ENCODE peak calls at places on chromosomes 7 and 10, in five cellular contexts. One of them, this sample, is unnamed.

GRCh38 chr7:71933426-71933825 is 478.7 kb downstream of the CALN1 start:
- DNase-seq in K562: no peak
- DNase-seq in HepG2: no peak
- DNase-seq in IMR-90: no peak
- DNase-seq in H1: no peak
- DNase-seq in this sample: no peak

GRCh38 chr10:66353422-66353821 is 572.4 kb upstream of the LRRTM3 start:
- DNase-seq in K562: no peak
- DNase-seq in IMR-90: no peak
- DNase-seq in HepG2: no peak
- DNase-seq in H1: no peak
- DNase-seq in this sample: no peak

GRCh38 chr7:130394421-130395188 is 14.3 kb downstream of the CPA1 start:
- DNase-seq in IMR-90: no peak
- DNase-seq in HepG2: no peak
- DNase-seq in K562: no peak
- DNase-seq in H1: no peak
- DNase-seq in this sample: no peak

GRCh38 chr7:116585967-116586366 is 61.1 kb downstream of the CAV1 start:
- DNase-seq in K562: no peak
- DNase-seq in HepG2: no peak
- DNase-seq in IMR-90: no peak
- DNase-seq in H1: no peak
- DNase-seq in this sample: no peak

GRCh38 chr7:49724071-49724470 is 49.4 kb upstream of the VWC2 start:
- DNase-seq in K562: no peak
- DNase-seq in H1: no peak
- DNase-seq in IMR-90: no peak
- DNase-seq in HepG2: no peak
- DNase-seq in this sample: no peak

GRCh38 chr10:86536294-86536861 is 14.8 kb upstream of the WAPL start:
- DNase-seq in HepG2: no peak
- DNase-seq in IMR-90: no peak
- DNase-seq in K562: no peak
- DNase-seq in H1: no peak
- DNase-seq in this sample: no peak

GRCh38 chr10:9957352-9957751 is 1060.3 kb upstream of the CELF2 start:
- DNase-seq in HepG2: no peak
- DNase-seq in IMR-90: peak; percentile 44
- DNase-seq in K562: no peak
- DNase-seq in H1: no peak
- DNase-seq in this sample: no peak

GRCh38 chr10:58266003-58266825 is 1.5 kb downstream of the IPMK start:
- DNase-seq in H1: no peak
- DNase-seq in K562: peak; percentile 60
- DNase-seq in HepG2: peak; percentile 53
- DNase-seq in IMR-90: peak; percentile 78
- DNase-seq in this sample: peak; percentile 24

GRCh38 chr7:18900236-18900635 is 217.2 kb downstream of the TWIST1 start:
- DNase-seq in H1: no peak
- DNase-seq in IMR-90: no peak
- DNase-seq in HepG2: no peak
- DNase-seq in K562: no peak
- DNase-seq in this sample: no peak

GRCh38 chr10:91061187-91061586 is 140.3 kb upstream of the ANKRD1 start:
- DNase-seq in IMR-90: no peak
- DNase-seq in H1: no peak
- DNase-seq in HepG2: no peak
- DNase-seq in K562: no peak
- DNase-seq in this sample: no peak

GRCh38 chr7:46569117-46569433 is 648.0 kb upstream of the IGFBP3 start:
- DNase-seq in HepG2: peak; percentile 3
- DNase-seq in H1: no peak
- DNase-seq in IMR-90: no peak
- DNase-seq in K562: no peak
- DNase-seq in this sample: no peak

GRCh38 chr10:98374176-98374969 is 40.6 kb downstream of the PYROXD2 start:
- DNase-seq in IMR-90: peak; percentile 91
- DNase-seq in H1: no peak
- DNase-seq in HepG2: no peak
- DNase-seq in K562: no peak
- DNase-seq in this sample: no peak

GRCh38 chr7:44291066-44291732 is 34.2 kb downstream of the CAMK2B start:
- DNase-seq in IMR-90: peak; percentile 94
- DNase-seq in K562: peak; percentile 70
- DNase-seq in HepG2: no peak
- DNase-seq in H1: no peak
- DNase-seq in this sample: no peak

GRCh38 chr10:78923644-78924318 is 145.0 kb upstream of the ZMIZ1 start:
- DNase-seq in HepG2: no peak
- DNase-seq in K562: no peak
- DNase-seq in IMR-90: no peak
- DNase-seq in H1: no peak
- DNase-seq in this sample: no peak

GRCh38 chr7:107186242-107186641 is 17.4 kb downstream of the HBP1 start:
- DNase-seq in K562: no peak
- DNase-seq in IMR-90: no peak
- DNase-seq in H1: no peak
- DNase-seq in HepG2: no peak
- DNase-seq in this sample: no peak

GRCh38 chr10:113153493-113154127 is 203.6 kb downstream of the TCF7L2 start:
- DNase-seq in IMR-90: no peak
- DNase-seq in K562: no peak
- DNase-seq in HepG2: no peak
- DNase-seq in H1: no peak
- DNase-seq in this sample: no peak

GRCh38 chr7:98870071-98870651 is 347 bp upstream of the TMEM130 start:
- DNase-seq in K562: peak; percentile 63
- DNase-seq in HepG2: no peak
- DNase-seq in IMR-90: peak; percentile 50
- DNase-seq in H1: peak; percentile 47
- DNase-seq in this sample: peak; percentile 47

GRCh38 chr7:8277394-8277982 is 15.5 kb upstream of the ICA1 start:
- DNase-seq in IMR-90: no peak
- DNase-seq in HepG2: peak; percentile 29
- DNase-seq in H1: no peak
- DNase-seq in K562: peak; percentile 44
- DNase-seq in this sample: peak; percentile 35

GRCh38 chr7:158821173-158822021 is 7.9 kb downstream of the ESYT2 start:
- DNase-seq in IMR-90: peak; percentile 75
- DNase-seq in HepG2: peak; percentile 55
- DNase-seq in K562: peak; percentile 70
- DNase-seq in H1: no peak
- DNase-seq in this sample: peak; percentile 67

GRCh38 chr7:27113991-27114866 is 11.7 kb upstream of the HOXA2 start:
- DNase-seq in H1: no peak
- DNase-seq in K562: no peak
- DNase-seq in IMR-90: peak; percentile 69
- DNase-seq in HepG2: no peak
- DNase-seq in this sample: peak; percentile 73

GRCh38 chr7:25260862-25261454 is 32.7 kb upstream of the NPVF start:
- DNase-seq in H1: no peak
- DNase-seq in K562: no peak
- DNase-seq in IMR-90: peak; percentile 53
- DNase-seq in HepG2: no peak
- DNase-seq in this sample: no peak

GRCh38 chr10:105181616-105182015 is 540.5 kb downstream of the SORCS3 start:
- DNase-seq in HepG2: no peak
- DNase-seq in H1: no peak
- DNase-seq in K562: no peak
- DNase-seq in IMR-90: no peak
- DNase-seq in this sample: no peak

GRCh38 chr7:78099715-78100477 is 301.3 kb downstream of the PHTF2 start:
- DNase-seq in H1: no peak
- DNase-seq in HepG2: no peak
- DNase-seq in IMR-90: peak; percentile 85
- DNase-seq in K562: no peak
- DNase-seq in this sample: no peak

GRCh38 chr10:79202188-79203013 is 133.6 kb downstream of the ZMIZ1 start:
- DNase-seq in K562: peak; percentile 72
- DNase-seq in IMR-90: peak; percentile 29
- DNase-seq in HepG2: peak; percentile 31
- DNase-seq in H1: no peak
- DNase-seq in this sample: peak; percentile 57

GRCh38 chr7:150965273-150965830 is 12.8 kb downstream of the KCNH2 start:
- DNase-seq in H1: no peak
- DNase-seq in HepG2: no peak
- DNase-seq in K562: no peak
- DNase-seq in IMR-90: no peak
- DNase-seq in this sample: no peak

GRCh38 chr10:24556137-24556536 is 167.6 kb downstream of the ARHGAP21 start:
- DNase-seq in H1: no peak
- DNase-seq in HepG2: no peak
- DNase-seq in IMR-90: no peak
- DNase-seq in K562: peak; percentile 41
- DNase-seq in this sample: no peak

GRCh38 chr7:20197837-20198236 is 19.3 kb downstream of the MACC1 start:
- DNase-seq in H1: no peak
- DNase-seq in IMR-90: no peak
- DNase-seq in K562: no peak
- DNase-seq in HepG2: no peak
- DNase-seq in this sample: peak; percentile 7

DNA sequence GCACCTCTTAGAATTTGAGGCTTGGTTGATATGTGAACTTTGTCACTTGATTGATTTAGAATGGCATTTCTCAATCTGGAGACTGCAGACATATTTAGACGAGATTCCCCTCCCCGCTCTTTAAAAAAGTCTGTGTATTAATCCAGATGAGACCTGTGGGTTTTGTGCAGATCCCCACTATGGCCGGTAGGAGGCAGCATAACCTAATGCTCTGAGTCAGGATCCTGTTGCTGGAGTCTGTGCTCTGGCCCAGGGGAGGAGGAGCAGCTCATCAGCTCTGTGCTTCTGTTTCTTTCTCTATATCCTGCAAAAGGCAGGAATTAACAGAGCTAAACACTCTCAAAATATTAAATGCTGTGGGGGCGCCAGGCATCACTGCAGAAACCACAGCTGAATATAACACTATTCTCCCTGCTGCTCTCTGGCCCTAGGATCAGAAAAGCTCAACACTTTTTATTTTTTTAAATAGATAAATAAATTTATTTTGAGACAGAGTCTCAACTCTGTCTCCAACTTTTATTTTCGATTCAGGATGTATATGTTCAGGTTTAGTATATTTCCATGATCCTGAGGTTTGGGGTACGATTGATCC is 23.9 kb upstream of the SEPHS1 start:
- DNase-seq in H1: peak; percentile 57
- DNase-seq in K562: peak; percentile 90
- DNase-seq in HepG2: peak; percentile 81
- DNase-seq in IMR-90: peak; percentile 83
- DNase-seq in this sample: peak; percentile 87
- TF ChIP-seq MAFK in H1: no peak
- TF ChIP-seq MAFK in K562: no peak
- TF ChIP-seq MAFK in HepG2: no peak
- TF ChIP-seq MAFK in IMR-90: no peak
- TF ChIP-seq MAFK in this sample: no peak

GRCh38 chr10:3197354-3198003 is 24.9 kb upstream of the PITRM1 start:
- DNase-seq in H1: peak; percentile 60
- DNase-seq in IMR-90: peak; percentile 84
- DNase-seq in K562: peak; percentile 69
- DNase-seq in HepG2: peak; percentile 36
- DNase-seq in this sample: peak; percentile 92

GRCh38 chr10:3195706-3196105 is 23.1 kb upstream of the PITRM1 start:
- DNase-seq in HepG2: no peak
- DNase-seq in K562: no peak
- DNase-seq in H1: no peak
- DNase-seq in IMR-90: no peak
- DNase-seq in this sample: no peak

GRCh38 chr10:3195286-3195685 is 22.7 kb upstream of the PITRM1 start:
- DNase-seq in IMR-90: no peak
- DNase-seq in H1: no peak
- DNase-seq in HepG2: no peak
- DNase-seq in K562: no peak
- DNase-seq in this sample: no peak

GRCh38 chr10:3196971-3197353 is 24.4 kb upstream of the PITRM1 start:
- DNase-seq in HepG2: no peak
- DNase-seq in H1: no peak
- DNase-seq in IMR-90: no peak
- DNase-seq in K562: no peak
- DNase-seq in this sample: no peak

GRCh38 chr10:3196482-3196881 is 23.9 kb upstream of the PITRM1 start:
- DNase-seq in H1: no peak
- DNase-seq in K562: no peak
- DNase-seq in IMR-90: no peak
- DNase-seq in HepG2: no peak
- DNase-seq in this sample: no peak
- TF ChIP-seq CEBPB in H1: no peak
- TF ChIP-seq CEBPB in K562: no peak
- TF ChIP-seq CEBPB in IMR-90: no peak
- TF ChIP-seq CEBPB in HepG2: no peak
- TF ChIP-seq CEBPB in this sample: no peak

GRCh38 chr10:45091968-45092367 is 91.2 kb downstream of the ZNF22 start:
- DNase-seq in K562: no peak
- DNase-seq in H1: no peak
- DNase-seq in HepG2: no peak
- DNase-seq in IMR-90: no peak
- DNase-seq in this sample: no peak
- TF ChIP-seq MAFK in K562: no peak
- TF ChIP-seq MAFK in H1: no peak
- TF ChIP-seq MAFK in HepG2: no peak
- TF ChIP-seq MAFK in IMR-90: no peak
- TF ChIP-seq MAFK in this sample: no peak

GRCh38 chr7:1809601-1810258 is 139.7 kb downstream of the ELFN1 start:
- DNase-seq in K562: no peak
- DNase-seq in HepG2: no peak
- DNase-seq in IMR-90: no peak
- DNase-seq in H1: no peak
- DNase-seq in this sample: no peak
- TF ChIP-seq CEBPB in K562: no peak
- TF ChIP-seq CEBPB in HepG2: no peak
- TF ChIP-seq CEBPB in IMR-90: no peak
- TF ChIP-seq CEBPB in H1: no peak
- TF ChIP-seq CEBPB in this sample: no peak

DNA sequence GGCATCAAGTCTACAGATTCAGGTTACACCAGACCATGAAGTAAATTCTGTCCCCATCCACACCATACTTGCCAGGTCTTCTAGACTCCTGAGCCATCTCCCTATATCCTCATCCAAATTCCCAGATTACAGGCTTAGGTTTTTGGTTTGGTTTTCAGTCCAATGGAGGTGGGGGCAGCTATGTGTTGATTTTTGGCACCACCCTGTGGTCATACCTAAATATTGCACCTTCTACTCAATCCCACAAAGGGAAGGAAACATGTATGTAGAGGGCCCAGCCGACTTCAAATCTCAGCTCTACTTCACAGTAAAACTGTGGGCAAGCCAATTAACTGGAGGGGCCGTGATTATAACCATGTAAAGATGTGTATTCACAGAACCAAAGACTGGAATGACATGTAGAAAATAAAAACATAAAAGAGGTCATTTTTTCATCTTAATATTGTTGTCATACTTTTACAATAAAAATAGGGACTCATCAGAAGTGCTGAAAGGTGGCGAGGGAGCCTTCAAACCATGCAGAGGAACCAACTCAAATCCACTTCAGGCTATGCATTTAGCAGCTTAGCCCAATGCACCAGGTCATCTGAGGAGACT is 19.8 kb downstream of the ERCC6 start:
- DNase-seq in K562: peak; percentile 71
- DNase-seq in H1: no peak
- DNase-seq in HepG2: peak; percentile 36
- DNase-seq in IMR-90: peak; percentile 54
- DNase-seq in this sample: peak; percentile 50
- TF ChIP-seq MAFK in K562: no peak
- TF ChIP-seq MAFK in H1: no peak
- TF ChIP-seq MAFK in HepG2: no peak
- TF ChIP-seq MAFK in IMR-90: no peak
- TF ChIP-seq MAFK in this sample: no peak